ENCODE peak calls at places on chromosomes 11 and 22, in six cellular contexts. One of them, this sample, is unnamed.

GRCh38 chr11:59582006-59582405 is 33.6 kb downstream of the OSBP start:
- DNase-seq in H1: no peak
- DNase-seq in HCT116: no peak
- DNase-seq in K562: no peak
- DNase-seq in GM12878: no peak
- DNase-seq in HepG2: no peak
- DNase-seq in this sample: no peak

GRCh38 chr22:49788492-49788891 is 39.2 kb downstream of the BRD1 start:
- DNase-seq in H1: no peak
- DNase-seq in HepG2: no peak
- DNase-seq in GM12878: no peak
- DNase-seq in HCT116: no peak
- DNase-seq in K562: no peak
- DNase-seq in this sample: no peak

GRCh38 chr22:18048441-18048898 is 24.1 kb upstream of the MICAL3 start:
- DNase-seq in H1: no peak
- DNase-seq in HepG2: no peak
- DNase-seq in HCT116: no peak
- DNase-seq in K562: peak
- DNase-seq in GM12878: no peak
- DNase-seq in this sample: no peak

GRCh38 chr11:34281256-34281655 is 76.6 kb downstream of the ABTB2 start:
- DNase-seq in K562: no peak
- DNase-seq in H1: no peak
- DNase-seq in GM12878: no peak
- DNase-seq in HepG2: no peak
- DNase-seq in HCT116: no peak
- DNase-seq in this sample: no peak

GRCh38 chr22:33850724-33851123 is 69.6 kb downstream of the LARGE1 start:
- DNase-seq in K562: no peak
- DNase-seq in H1: no peak
- DNase-seq in HCT116: no peak
- DNase-seq in HepG2: no peak
- DNase-seq in GM12878: no peak
- DNase-seq in this sample: no peak

GRCh38 chr11:123587044-123587443 is 67.4 kb downstream of the SCN3B start:
- DNase-seq in GM12878: no peak
- DNase-seq in HepG2: peak
- DNase-seq in K562: no peak
- DNase-seq in HCT116: no peak
- DNase-seq in H1: no peak
- DNase-seq in this sample: no peak

GRCh38 chr11:22433066-22433450 is 94.9 kb downstream of the SLC17A6 start:
- DNase-seq in H1: no peak
- DNase-seq in GM12878: no peak
- DNase-seq in HCT116: no peak
- DNase-seq in K562: no peak
- DNase-seq in HepG2: no peak
- DNase-seq in this sample: no peak

GRCh38 chr11:128686745-128687177 is 7.1 kb upstream of the FLI1 start:
- DNase-seq in HepG2: no peak
- DNase-seq in GM12878: no peak
- DNase-seq in H1: peak
- DNase-seq in HCT116: no peak
- DNase-seq in K562: no peak
- DNase-seq in this sample: peak

GRCh38 chr11:117180661-117181585 is 2.4 kb downstream of the SIDT2 start:
- DNase-seq in GM12878: peak
- DNase-seq in H1: peak
- DNase-seq in K562: peak
- DNase-seq in HepG2: peak
- DNase-seq in HCT116: peak
- DNase-seq in this sample: peak

GRCh38 chr11:123168236-123168635 is 26.8 kb downstream of the CLMP start:
- DNase-seq in HCT116: no peak
- DNase-seq in GM12878: no peak
- DNase-seq in K562: no peak
- DNase-seq in HepG2: no peak
- DNase-seq in H1: no peak
- DNase-seq in this sample: no peak

GRCh38 chr11:47107709-47108108 is 69.0 kb downstream of the ARFGAP2 start:
- DNase-seq in GM12878: no peak
- DNase-seq in H1: no peak
- DNase-seq in HepG2: no peak
- DNase-seq in HCT116: no peak
- DNase-seq in K562: no peak
- DNase-seq in this sample: no peak

GRCh38 chr11:47108214-47108613 is 68.5 kb downstream of the ARFGAP2 start:
- DNase-seq in GM12878: no peak
- DNase-seq in HepG2: no peak
- DNase-seq in K562: no peak
- DNase-seq in H1: no peak
- DNase-seq in HCT116: no peak
- DNase-seq in this sample: no peak

GRCh38 chr11:47105974-47106373 is 70.7 kb downstream of the ARFGAP2 start:
- DNase-seq in GM12878: no peak
- DNase-seq in H1: no peak
- DNase-seq in HepG2: no peak
- DNase-seq in HCT116: no peak
- DNase-seq in K562: no peak
- DNase-seq in this sample: no peak

GRCh38 chr11:47105541-47105940 is 71.1 kb downstream of the ARFGAP2 start:
- DNase-seq in H1: no peak
- DNase-seq in GM12878: no peak
- DNase-seq in HepG2: no peak
- DNase-seq in K562: no peak
- DNase-seq in HCT116: no peak
- DNase-seq in this sample: no peak

DNA sequence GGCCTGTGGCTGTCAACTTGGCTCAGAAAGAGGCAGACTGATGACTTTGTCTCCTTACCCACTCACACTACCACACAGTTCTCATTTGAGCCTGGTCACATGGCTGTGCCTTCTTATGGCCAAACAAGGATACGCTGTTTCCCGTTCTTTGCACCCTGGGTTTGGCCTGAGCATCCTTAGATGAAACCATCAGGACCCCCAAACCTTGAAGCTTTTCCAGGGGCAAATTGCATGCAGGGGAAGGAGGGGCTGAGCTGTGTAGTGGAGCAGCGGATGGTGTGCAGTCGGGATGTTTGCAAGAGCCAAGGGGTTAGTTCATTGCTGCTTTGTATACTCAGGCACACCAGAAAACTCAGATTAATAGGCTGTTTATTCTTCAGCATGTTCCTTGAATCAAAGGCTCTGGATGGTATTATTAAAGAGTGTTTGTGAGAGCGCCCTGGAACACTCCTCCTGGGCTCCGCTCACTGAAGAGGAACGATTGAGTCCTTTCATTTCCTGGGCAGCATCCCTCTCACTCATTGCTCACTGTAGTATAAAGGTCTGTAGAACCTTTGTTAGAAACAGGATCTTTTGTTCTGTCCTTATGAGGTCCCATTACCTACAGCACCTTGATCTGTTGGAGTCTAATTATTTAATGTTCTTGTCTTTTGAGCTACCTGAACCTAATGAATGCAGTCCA is 69.7 kb downstream of the ARFGAP2 start:
- DNase-seq in K562: no peak
- DNase-seq in HepG2: no peak
- DNase-seq in GM12878: no peak
- DNase-seq in HCT116: no peak
- DNase-seq in H1: no peak
- DNase-seq in this sample: no peak
- TF ChIP-seq JUND in K562: no peak
- TF ChIP-seq JUND in HepG2: no peak
- TF ChIP-seq JUND in GM12878: no peak
- TF ChIP-seq JUND in HCT116: no peak
- TF ChIP-seq JUND in H1: no peak
- TF ChIP-seq JUND in this sample: no peak

DNA sequence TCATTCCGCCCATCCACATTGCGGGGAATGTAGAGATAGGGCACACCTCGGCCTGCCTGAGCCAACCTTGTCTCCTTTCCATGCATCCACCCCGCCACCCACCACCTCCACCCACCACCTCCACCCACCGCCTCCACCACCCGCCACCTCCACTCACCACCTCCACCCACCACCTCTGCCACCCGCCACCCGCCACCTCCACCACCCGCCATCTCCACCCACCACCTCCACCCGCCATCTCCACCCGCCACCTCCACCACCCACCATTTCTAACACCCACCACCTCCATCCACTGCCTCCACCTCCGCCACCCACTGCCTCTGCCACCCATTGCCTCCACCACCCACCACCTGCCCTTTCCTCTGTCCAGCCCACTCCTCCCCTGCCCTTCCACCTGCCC is 78.4 kb downstream of the IGLL1 start:
- DNase-seq in H1: no peak
- DNase-seq in GM12878: no peak
- DNase-seq in HepG2: no peak
- DNase-seq in K562: no peak
- DNase-seq in HCT116: no peak
- DNase-seq in this sample: no peak
- TF ChIP-seq JUND in H1: no peak
- TF ChIP-seq JUND in GM12878: no peak
- TF ChIP-seq JUND in HepG2: no peak
- TF ChIP-seq JUND in K562: no peak
- TF ChIP-seq JUND in HCT116: no peak
- TF ChIP-seq JUND in this sample: no peak

DNA sequence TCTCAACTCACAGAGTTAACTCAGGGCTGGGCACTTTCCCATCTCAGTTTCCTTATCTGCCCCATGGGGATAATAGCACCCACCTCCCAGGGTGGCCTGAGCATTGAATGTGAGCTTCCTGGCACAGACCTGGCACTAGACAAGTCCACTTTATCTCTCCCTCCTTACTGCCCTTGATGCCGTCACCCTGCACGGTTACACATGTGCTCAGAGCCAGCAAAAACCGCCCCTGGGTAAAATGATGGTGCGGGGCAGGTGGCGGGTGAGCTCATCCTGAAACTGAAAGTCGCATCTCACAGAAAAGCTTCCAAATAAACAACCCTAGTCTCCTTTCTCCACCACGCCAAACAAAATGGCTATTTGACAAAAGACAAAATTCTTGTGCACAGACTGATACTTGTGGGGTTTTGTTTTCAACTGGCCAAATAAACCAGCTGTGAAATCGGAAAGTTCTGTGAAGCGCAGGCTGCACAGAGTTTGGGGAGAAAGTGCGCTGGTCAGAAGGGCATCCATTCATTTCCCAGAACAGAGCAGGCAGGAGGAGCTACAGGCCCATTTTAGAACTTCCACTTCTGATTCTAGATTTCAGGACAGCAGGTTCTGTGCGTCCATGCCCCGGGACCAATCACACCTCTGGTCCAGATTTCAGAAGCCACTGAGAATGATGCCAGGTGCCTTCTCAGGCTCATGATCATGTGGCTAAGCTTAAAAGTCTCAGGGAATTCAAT is 138.1 kb downstream of the SHANK2 start:
- DNase-seq in GM12878: no peak
- DNase-seq in HCT116: no peak
- DNase-seq in HepG2: no peak
- DNase-seq in H1: no peak
- DNase-seq in K562: no peak
- DNase-seq in this sample: no peak
- TF ChIP-seq JUND in GM12878: no peak
- TF ChIP-seq JUND in HCT116: no peak
- TF ChIP-seq JUND in HepG2: no peak
- TF ChIP-seq JUND in H1: no peak
- TF ChIP-seq JUND in K562: no peak
- TF ChIP-seq JUND in this sample: no peak

GRCh38 chr11:112162761-112163669 is 879 bp downstream of the IL18 start:
- DNase-seq in K562: no peak
- DNase-seq in GM12878: no peak
- DNase-seq in HepG2: peak
- DNase-seq in H1: no peak
- DNase-seq in HCT116: no peak
- DNase-seq in this sample: no peak

GRCh38 chr11:112167145-112167544 is at the start of gene TEX12:
- DNase-seq in GM12878: no peak
- DNase-seq in H1: no peak
- DNase-seq in K562: no peak
- DNase-seq in HCT116: no peak
- DNase-seq in HepG2: no peak
- DNase-seq in this sample: no peak

GRCh38 chr11:112163875-112164521 is at the start of gene IL18:
- DNase-seq in H1: peak
- DNase-seq in HepG2: no peak
- DNase-seq in GM12878: no peak
- DNase-seq in K562: peak
- DNase-seq in HCT116: peak
- DNase-seq in this sample: peak

GRCh38 chr11:112165049-112165448 is 1.2 kb upstream of the IL18 start:
- DNase-seq in GM12878: no peak
- DNase-seq in K562: no peak
- DNase-seq in HepG2: no peak
- DNase-seq in H1: no peak
- DNase-seq in HCT116: no peak
- DNase-seq in this sample: no peak

DNA sequence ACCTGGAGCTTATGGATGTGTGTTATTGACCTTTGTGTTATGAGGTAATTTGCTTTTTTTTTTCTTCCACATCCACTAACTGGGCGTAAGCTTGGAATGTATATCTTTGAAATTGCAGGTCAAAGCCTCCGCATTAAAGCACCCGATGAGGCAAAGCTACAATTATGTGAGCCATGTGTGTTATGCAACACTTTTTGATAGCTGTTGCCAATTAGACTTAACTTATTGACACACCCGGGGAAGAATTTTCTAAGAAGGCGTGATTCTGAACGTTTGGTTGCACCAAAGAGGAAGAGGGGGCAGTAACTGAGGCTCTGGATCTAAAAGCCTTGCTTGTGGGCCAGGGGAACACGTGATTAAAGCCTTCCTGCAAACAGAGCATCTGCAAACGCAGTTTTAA is 611 bp upstream of the TEX12 start:
- DNase-seq in HepG2: peak
- DNase-seq in K562: no peak
- DNase-seq in GM12878: no peak
- DNase-seq in H1: no peak
- DNase-seq in HCT116: no peak
- DNase-seq in this sample: no peak
- TF ChIP-seq JUND in HepG2: no peak
- TF ChIP-seq JUND in K562: no peak
- TF ChIP-seq JUND in GM12878: no peak
- TF ChIP-seq JUND in H1: no peak
- TF ChIP-seq JUND in HCT116: no peak
- TF ChIP-seq JUND in this sample: no peak

GRCh38 chr11:1557904-1558831 is 13.9 kb downstream of the DUSP8 start:
- DNase-seq in HepG2: no peak
- DNase-seq in K562: no peak
- DNase-seq in HCT116: no peak
- DNase-seq in H1: no peak
- DNase-seq in GM12878: no peak
- DNase-seq in this sample: peak
- TF ChIP-seq JUND in HepG2: no peak
- TF ChIP-seq JUND in K562: no peak
- TF ChIP-seq JUND in HCT116: no peak
- TF ChIP-seq JUND in H1: no peak
- TF ChIP-seq JUND in GM12878: no peak
- TF ChIP-seq JUND in this sample: no peak

GRCh38 chr22:47605886-47606285 is 843.4 kb downstream of the TBC1D22A start:
- DNase-seq in GM12878: no peak
- DNase-seq in HCT116: no peak
- DNase-seq in H1: no peak
- DNase-seq in K562: no peak
- DNase-seq in HepG2: no peak
- DNase-seq in this sample: no peak
- TF ChIP-seq JUND in GM12878: no peak
- TF ChIP-seq JUND in HCT116: no peak
- TF ChIP-seq JUND in H1: no peak
- TF ChIP-seq JUND in K562: no peak
- TF ChIP-seq JUND in HepG2: no peak
- TF ChIP-seq JUND in this sample: no peak

GRCh38 chr11:44179173-44179572 is 83.7 kb downstream of the EXT2 start:
- DNase-seq in HepG2: no peak
- DNase-seq in GM12878: no peak
- DNase-seq in HCT116: no peak
- DNase-seq in H1: no peak
- DNase-seq in K562: no peak
- DNase-seq in this sample: no peak
- TF ChIP-seq JUND in HepG2: no peak
- TF ChIP-seq JUND in GM12878: no peak
- TF ChIP-seq JUND in HCT116: no peak
- TF ChIP-seq JUND in H1: no peak
- TF ChIP-seq JUND in K562: no peak
- TF ChIP-seq JUND in this sample: no peak